ENCODE peak calls at places on chromosomes 1 and 21, in four cellular contexts. U, H, W and N are unnamed samples.

GRCh38 chr1:220880726-220881506 is 1.7 kb downstream of the HLX start:
- DNase-seq in H (peak), U (no peak), W (no peak), N (no peak)

GRCh38 chr1:224637510-224637909 is 21.4 kb downstream of the CNIH3 start:
- DNase-seq in W (no peak), H (peak), U (no peak), N (peak)

GRCh38 chr1:209527993-209528392 is 55.5 kb upstream of the CAMK1G start:
- DNase-seq in U (no peak), H (no peak), W (no peak), N (peak)

GRCh38 chr1:32494196-32494595 is 29.3 kb downstream of the ZBTB8B start:
- DNase-seq in H (no peak), U (no peak), W (peak), N (no peak)

GRCh38 chr1:94321662-94322061 is 84.3 kb upstream of the ARHGAP29 start:
- DNase-seq in U (no peak), H (no peak), W (no peak), N (no peak)

GRCh38 chr1:115977481-115978258 is 1.4 kb downstream of the SLC22A15 start:
- DNase-seq in H (no peak), W (no peak), U (no peak), N (no peak)

GRCh38 chr1:107474877-107475612 is 334.2 kb downstream of the NTNG1 start:
- DNase-seq in U (no peak), W (no peak), H (peak), N (no peak)

GRCh38 chr1:1298861-1299685 is 8.7 kb downstream of the ACAP3 start:
- DNase-seq in W (peak), U (peak), H (no peak), N (no peak)

GRCh38 chr1:14511856-14512585 is 86.5 kb upstream of the KAZN start:
- DNase-seq in U (no peak), H (peak), W (no peak), N (no peak)

GRCh38 chr1:234473123-234473522 is 5.9 kb downstream of the TARBP1 start:
- DNase-seq in U (no peak), W (no peak), H (no peak), N (no peak)

GRCh38 chr1:7755448-7755847 is 15.6 kb upstream of the VAMP3 start:
- DNase-seq in U (no peak), H (peak), W (peak), N (peak)

GRCh38 chr21:27581168-27581567 is 614.3 kb upstream of the ADAMTS5 start:
- DNase-seq in U (no peak), H (peak), W (no peak), N (no peak)

GRCh38 chr1:178869114-178869697 is 1.7 kb downstream of the ANGPTL1 start:
- DNase-seq in H (peak), U (no peak), W (no peak), N (peak)

GRCh38 chr1:28126212-28126611 is 37.8 kb upstream of the EYA3 start:
- DNase-seq in H (no peak), W (no peak), U (no peak), N (no peak)

GRCh38 chr21:14900058-14900457 is 164.7 kb downstream of the NRIP1 start:
- DNase-seq in H (peak), W (no peak), U (no peak), N (peak)

GRCh38 chr1:245888809-245889208 is 618.3 kb downstream of the SMYD3 start:
- DNase-seq in W (no peak), H (peak), U (no peak), N (peak)

GRCh38 chr21:38380391-38381137 is 117.7 kb downstream of the ERG start:
- DNase-seq in W (no peak), U (no peak), H (peak), N (peak)

GRCh38 chr21:46033410-46034404 is 52.1 kb downstream of the COL6A1 start:
- DNase-seq in H (peak), U (no peak), W (no peak), N (no peak)

GRCh38 chr1:77639056-77639455 is 43.4 kb downstream of the ZZZ3 start:
- DNase-seq in H (peak), W (no peak), U (no peak), N (no peak)

GRCh38 chr21:27703806-27704205 is 736.9 kb upstream of the ADAMTS5 start:
- DNase-seq in W (no peak), H (no peak), U (no peak), N (no peak)

GRCh38 chr21:45837936-45838335 is 143.6 kb upstream of the COL6A1 start:
- DNase-seq in U (no peak), W (no peak), H (no peak), N (no peak)

GRCh38 chr1:1004780-1005697 is 5.1 kb upstream of the HES4 start:
- DNase-seq in W (peak), H (peak), U (no peak), N (no peak)

GRCh38 chr1:151891515-151891914 is 17.8 kb downstream of the THEM4 start:
- DNase-seq in H (no peak), W (no peak), U (no peak), N (no peak)

DNA sequence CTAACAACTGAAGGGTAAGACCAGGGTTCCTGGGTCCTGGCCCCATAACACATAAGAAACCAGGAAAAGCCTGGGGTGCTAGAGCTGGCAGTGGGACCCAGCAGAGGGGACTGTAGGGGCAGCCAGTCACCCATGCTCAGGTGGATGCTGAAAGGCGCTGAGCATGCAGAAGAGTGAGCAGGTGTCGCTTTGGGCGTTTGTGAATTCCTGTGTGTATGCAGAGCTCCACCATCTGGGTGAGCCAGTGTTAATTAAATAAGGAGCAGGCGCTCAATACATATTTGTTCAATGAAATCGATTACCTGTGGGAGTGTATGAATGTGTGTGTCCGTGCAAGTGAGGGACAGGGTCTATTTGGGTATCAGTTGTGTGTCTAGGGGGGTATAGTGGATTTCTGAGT is 499 bp downstream of the C1QA start:
- DNase-seq in W (no peak), H (no peak), U (no peak), N (no peak)
- TF ChIP-seq CTCF in W (no peak), H (no peak), U (no peak), N (no peak)

GRCh38 chr1:212107481-212107880 is 71.9 kb downstream of the DTL start:
- DNase-seq in W (no peak), U (no peak), H (no peak), N (no peak)

GRCh38 chr1:212109713-212110112 is 74.2 kb downstream of the DTL start:
- DNase-seq in H (peak), U (no peak), W (no peak), N (no peak)

GRCh38 chr1:212108187-212108586 is 72.6 kb downstream of the DTL start:
- DNase-seq in W (no peak), H (no peak), U (no peak), N (no peak)

GRCh38 chr1:212108981-212109380 is 73.4 kb downstream of the DTL start:
- DNase-seq in H (no peak), W (no peak), U (no peak), N (no peak)

GRCh38 chr1:212110617-212111016 is 75.1 kb downstream of the DTL start:
- DNase-seq in U (no peak), W (no peak), H (peak), N (no peak)
- TF ChIP-seq CTCF in U (no peak), W (no peak), H (peak), N (peak)

DNA sequence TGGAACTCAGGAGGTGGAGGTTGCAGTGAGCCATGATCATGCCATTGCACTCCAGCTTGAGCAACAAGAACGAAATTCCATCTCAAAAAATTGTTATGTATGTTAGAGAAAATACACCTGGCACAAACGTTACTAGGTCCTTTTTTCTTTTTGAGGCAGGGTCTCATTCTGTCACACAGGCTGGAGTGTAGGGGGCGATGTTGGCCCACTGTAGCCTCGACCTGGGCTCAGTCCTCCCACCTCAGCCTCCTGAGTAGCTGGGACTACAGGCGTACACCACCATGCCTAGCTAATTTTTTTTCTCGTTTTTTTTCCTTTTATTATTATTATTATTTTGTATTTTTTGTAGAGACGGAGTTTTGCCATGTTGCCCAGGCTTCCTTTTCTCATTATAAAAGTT is 4.4 kb downstream of the HAX1 start:
- DNase-seq in H (no peak), U (no peak), W (peak), N (no peak)
- TF ChIP-seq CTCF in H (peak), U (peak), W (peak), N (peak)

GRCh38 chr1:38500352-38500751 is 359.2 kb downstream of the RRAGC start:
- DNase-seq in U (no peak), W (peak), H (no peak), N (peak)
- TF ChIP-seq CTCF in U (peak), W (peak), H (peak), N (peak)

GRCh38 chr1:228218513-228219244 is 10.8 kb downstream of the OBSCN start:
- DNase-seq in U (no peak), H (no peak), W (no peak), N (no peak)

GRCh38 chr1:228219245-228219961 is 11.6 kb downstream of the OBSCN start:
- DNase-seq in H (no peak), W (no peak), U (no peak), N (no peak)

GRCh38 chr1:228215663-228216116 is 7.8 kb downstream of the OBSCN start:
- DNase-seq in W (no peak), U (no peak), H (no peak), N (no peak)

GRCh38 chr1:228216371-228217320 is 8.8 kb downstream of the OBSCN start:
- DNase-seq in U (no peak), H (no peak), W (peak), N (no peak)

DNA sequence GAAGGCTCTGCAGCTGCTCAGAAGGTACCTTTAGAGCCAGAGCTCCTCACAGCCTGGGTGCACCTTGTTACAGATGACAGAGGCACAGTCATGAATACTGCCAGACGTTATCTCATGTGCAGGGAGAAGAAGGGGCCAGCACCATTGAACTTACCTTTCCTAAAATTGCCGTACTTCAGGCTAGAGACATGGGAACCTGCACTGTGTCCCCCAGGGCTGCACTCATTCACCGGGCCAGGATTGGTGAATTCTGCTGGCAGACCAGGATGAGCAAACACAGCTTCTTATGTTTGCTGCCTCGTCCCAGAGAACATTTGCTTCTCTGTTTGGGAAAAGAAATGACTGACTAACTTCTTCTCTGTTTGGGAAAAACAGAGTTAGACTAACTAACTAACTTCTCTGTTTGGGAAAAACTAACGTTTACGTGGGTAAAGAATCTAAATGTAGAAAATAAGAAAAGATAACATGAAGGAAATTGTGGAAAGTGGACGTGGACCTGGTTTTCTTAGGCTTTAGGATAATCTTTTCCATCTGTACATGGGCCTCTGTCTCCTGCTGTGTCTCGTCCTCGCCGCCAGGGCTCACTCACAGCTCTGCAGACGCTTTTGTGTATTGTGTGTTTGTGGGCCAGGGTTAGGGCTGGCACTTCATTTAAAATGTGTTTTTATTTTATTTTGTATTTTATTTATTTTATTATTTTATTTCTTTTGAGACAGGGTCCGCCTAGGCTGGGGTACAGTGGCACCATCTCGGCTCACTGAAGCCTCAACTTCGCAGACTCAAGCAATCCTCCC is 9.9 kb downstream of the OBSCN start:
- DNase-seq in W (no peak), U (no peak), H (no peak), N (no peak)
- TF ChIP-seq CTCF in W (no peak), U (no peak), H (no peak), N (peak)

GRCh38 chr1:6141601-6142000 is 38.5 kb downstream of the CHD5 start:
- DNase-seq in U (no peak), W (no peak), H (no peak), N (no peak)
- TF ChIP-seq CTCF in U (peak), W (peak), H (no peak), N (peak)

GRCh38 chr1:37561794-37562132 is 5.0 kb downstream of the DNALI1 start:
- DNase-seq in U (no peak), H (peak), W (peak), N (peak)
- TF ChIP-seq CTCF in U (peak), H (peak), W (peak), N (peak)

DNA sequence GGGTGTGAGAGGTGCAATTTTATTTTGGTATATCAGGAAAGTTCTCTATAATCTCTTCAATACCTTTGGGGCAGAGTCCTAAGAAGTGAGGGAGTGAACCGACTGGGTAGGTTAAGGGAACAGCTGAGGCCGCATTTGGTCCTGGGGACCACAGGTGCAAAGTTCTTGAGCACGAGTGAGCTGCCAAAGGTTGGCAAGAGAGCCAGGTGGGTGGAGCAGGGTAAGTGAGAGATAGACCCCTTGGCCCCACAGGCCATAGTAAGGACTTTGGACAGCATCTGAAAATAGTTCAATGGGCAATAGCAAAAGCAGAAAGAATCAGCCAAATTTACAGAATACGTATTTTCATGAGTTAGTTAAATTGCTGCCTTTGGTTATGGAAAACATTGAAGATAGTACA is 11.0 kb upstream of the NID1 start:
- DNase-seq in W (no peak), H (no peak), U (no peak), N (no peak)
- TF ChIP-seq CTCF in W (no peak), H (no peak), U (no peak), N (no peak)

DNA sequence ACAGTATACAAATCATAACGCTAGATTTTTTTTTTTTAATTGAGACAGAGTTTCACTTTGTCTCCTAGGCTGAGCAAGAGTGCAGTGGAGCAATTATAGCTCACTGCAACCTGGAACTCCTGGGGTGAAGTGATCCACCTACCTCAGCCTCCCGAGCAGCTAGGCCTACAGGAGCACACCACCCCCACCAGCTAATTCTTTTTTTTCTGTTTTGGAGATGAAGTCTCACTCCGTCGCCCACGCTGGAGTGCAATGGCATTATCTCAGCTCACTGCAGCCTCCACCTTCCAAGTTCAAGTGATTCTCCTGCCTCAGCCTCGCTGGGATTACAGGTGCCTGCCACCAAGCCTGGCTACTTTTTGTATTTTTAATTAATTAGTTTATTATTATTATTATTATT is 21.3 kb downstream of the NPR1 start:
- DNase-seq in U (no peak), W (no peak), H (no peak), N (no peak)
- TF ChIP-seq CTCF in U (no peak), W (no peak), H (no peak), N (no peak)